ENCODE peak calls at places on chromosomes 1 and 21, in four cellular contexts. A, W, M and C are unnamed samples.

GRCh38 chr1:31198150-31198549 is 41.5 kb downstream of the NKAIN1 start:
- DNase-seq in A (no peak), W (no peak), M (no peak), C (no peak)

GRCh38 chr1:41416552-41417334 is 55.5 kb downstream of the FOXO6 start:
- DNase-seq in A (peak), W (peak), M (peak), C (peak)

GRCh38 chr1:206735553-206736031 is 35.0 kb upstream of the IL19 start:
- DNase-seq in A (no peak), W (peak), M (no peak), C (no peak)

GRCh38 chr1:18895317-18895716 is 7.0 kb downstream of the ALDH4A1 start:
- DNase-seq in A (no peak), W (no peak), M (no peak), C (no peak)

GRCh38 chr1:19405761-19406481 is 79.4 kb downstream of the CAPZB start:
- DNase-seq in A (peak), W (no peak), M (no peak), C (no peak)

GRCh38 chr1:116711061-116711582 is 43.1 kb upstream of the CD2 start:
- DNase-seq in A (no peak), W (no peak), M (no peak), C (no peak)

GRCh38 chr21:29230541-29231275 is 68.0 kb upstream of the BACH1 start:
- DNase-seq in A (no peak), W (peak), M (no peak), C (no peak)

GRCh38 chr1:23103001-23103879 is 65.4 kb downstream of the LUZP1 start:
- DNase-seq in A (no peak), W (peak), M (peak), C (no peak)

GRCh38 chr1:179881642-179882252 is 338 bp upstream of the TOR1AIP1 start:
- DNase-seq in A (peak), W (peak), M (no peak), C (peak)

GRCh38 chr21:19969156-19969555 is 1029.1 kb upstream of the NCAM2 start:
- DNase-seq in A (no peak), W (no peak), M (no peak), C (no peak)

GRCh38 chr1:205026181-205026580 is 16.8 kb upstream of the CNTN2 start:
- DNase-seq in A (no peak), W (no peak), M (no peak), C (no peak)

GRCh38 chr1:165481820-165482532 is 37.0 kb upstream of the RXRG start:
- DNase-seq in A (no peak), W (peak), M (no peak), C (no peak)

GRCh38 chr1:234375672-234376071 is 2.4 kb downstream of the COA6 start:
- DNase-seq in A (no peak), W (no peak), M (no peak), C (no peak)

GRCh38 chr1:169094897-169095569 is 11.5 kb upstream of the ATP1B1 start:
- DNase-seq in A (no peak), W (no peak), M (no peak), C (no peak)